ENCODE peak calls at places on chromosome 13, in seven cellular contexts. T is AG10803, B is spleen, O is right lobe of liver, E is cardiac muscle cell, W is WERI-Rb-1, Y is nephron progenitor cell. J is an unnamed sample.

GRCh38 chr13:93496985-93497673 is 270.5 kb downstream of the GPC6 start:
- DNase-seq in T (no peak), B (no peak), O (no peak), E (peak), W (peak), Y (no peak), J (no peak)

GRCh38 chr13:101730420-101731000 is 278.0 kb downstream of the ITGBL1 start:
- DNase-seq in T (no peak), B (no peak), O (no peak), E (no peak), W (no peak), Y (no peak), J (no peak)

GRCh38 chr13:108158746-108159145 is 56.6 kb downstream of the LIG4 start:
- DNase-seq in T (no peak), B (no peak), O (no peak), E (no peak), W (no peak), Y (no peak), J (no peak)

GRCh38 chr13:34721631-34722144 is 220.4 kb upstream of the NBEA start:
- DNase-seq in T (no peak), B (no peak), O (no peak), E (no peak), W (no peak), Y (no peak), J (no peak)

GRCh38 chr13:23707674-23708073 is 137.5 kb downstream of the TNFRSF19 start:
- DNase-seq in T (peak), B (no peak), O (no peak), E (no peak), W (peak), Y (no peak), J (no peak)

GRCh38 chr13:18944501-18945068 is 237.0 kb downstream of the TUBA3C start:
- DNase-seq in T (no peak), B (peak), O (peak), E (no peak), W (no peak), Y (no peak), J (peak)

GRCh38 chr13:51501592-51502205 is 48.9 kb upstream of the INTS6 start:
- DNase-seq in T (peak), B (no peak), O (no peak), E (no peak), W (no peak), Y (no peak), J (peak)

GRCh38 chr13:97194473-97194872 is 27.7 kb upstream of the MBNL2 start:
- DNase-seq in T (peak), B (no peak), O (no peak), E (no peak), W (no peak), Y (no peak), J (no peak)

GRCh38 chr13:84823528-84823927 is 941.3 kb upstream of the SLITRK1 start:
- DNase-seq in T (no peak), B (no peak), O (no peak), E (no peak), W (no peak), Y (no peak), J (no peak)

GRCh38 chr13:87872813-87873212 is 201.6 kb downstream of the SLITRK5 start:
- DNase-seq in T (no peak), B (no peak), O (no peak), E (no peak), W (no peak), Y (no peak), J (no peak)

GRCh38 chr13:75485286-75486062 is 3.5 kb upstream of the TBC1D4 start:
- DNase-seq in T (peak), B (no peak), O (no peak), E (no peak), W (no peak), Y (no peak), J (no peak)

GRCh38 chr13:30932481-30933333 is at the start of gene TEX26:
- DNase-seq in T (no peak), B (no peak), O (no peak), E (peak), W (no peak), Y (peak), J (no peak)

GRCh38 chr13:51760592-51760991 is 43.4 kb downstream of the DHRS12 start:
- DNase-seq in T (no peak), B (no peak), O (no peak), E (no peak), W (peak), Y (no peak), J (no peak)

GRCh38 chr13:99322297-99323103 is 15.3 kb upstream of the GPR183 start:
- DNase-seq in T (peak), B (no peak), O (no peak), E (no peak), W (no peak), Y (no peak), J (peak)

GRCh38 chr13:74870865-74871264 is 611.1 kb downstream of the TBC1D4 start:
- DNase-seq in T (no peak), B (no peak), O (no peak), E (no peak), W (no peak), Y (no peak), J (no peak)

GRCh38 chr13:42969558-42970172 is 22.4 kb downstream of the EPSTI1 start:
- DNase-seq in T (peak), B (peak), O (peak), E (peak), W (peak), Y (peak), J (peak)

GRCh38 chr13:36712290-36712689 is 38.5 kb downstream of the SERTM1 start:
- DNase-seq in T (no peak), B (no peak), O (no peak), E (no peak), W (no peak), Y (no peak), J (no peak)

GRCh38 chr13:75870397-75870801 is 234.3 kb downstream of the LMO7 start:
- DNase-seq in T (peak), B (no peak), O (no peak), E (peak), W (no peak), Y (no peak), J (peak)

GRCh38 chr13:109272595-109273325 is 513.6 kb downstream of the IRS2 start:
- DNase-seq in T (no peak), B (no peak), O (no peak), E (no peak), W (no peak), Y (no peak), J (no peak)

GRCh38 chr13:99151516-99151915 is 49.1 kb upstream of the UBAC2 start:
- DNase-seq in T (peak), B (no peak), O (no peak), E (no peak), W (no peak), Y (no peak), J (no peak)

GRCh38 chr13:33369073-33369472 is 83.5 kb upstream of the STARD13 start:
- DNase-seq in T (no peak), B (no peak), O (no peak), E (no peak), W (no peak), Y (no peak), J (no peak)

GRCh38 chr13:25171517-25172302 is at the start of gene AMER2:
- DNase-seq in T (peak), B (no peak), O (peak), E (peak), W (peak), Y (peak), J (peak)

GRCh38 chr13:33728271-33729037 is 89.5 kb upstream of the RFC3 start:
- DNase-seq in T (peak), B (no peak), O (no peak), E (no peak), W (no peak), Y (no peak), J (peak)

GRCh38 chr13:114285166-114285808 is 3.9 kb downstream of the UPF3A start:
- DNase-seq in T (peak), B (peak), O (no peak), E (no peak), W (no peak), Y (no peak), J (no peak)

GRCh38 chr13:92224052-92224821 is 825.8 kb downstream of the GPC5 start:
- DNase-seq in T (peak), B (no peak), O (no peak), E (no peak), W (no peak), Y (no peak), J (no peak)

GRCh38 chr13:102373221-102373620 is 28.6 kb downstream of the FGF14 start:
- DNase-seq in T (no peak), B (no peak), O (no peak), E (no peak), W (no peak), Y (no peak), J (no peak)

GRCh38 chr13:113457510-113457909 is 4.2 kb upstream of the ADPRHL1 start:
- DNase-seq in T (no peak), B (no peak), O (no peak), E (no peak), W (peak), Y (no peak), J (no peak)

GRCh38 chr13:79401259-79402071 is 4.6 kb downstream of the RBM26 start:
- DNase-seq in T (no peak), B (no peak), O (no peak), E (no peak), W (no peak), Y (no peak), J (no peak)

GRCh38 chr13:62337109-62337880 is 921.6 kb upstream of the PCDH20 start:
- DNase-seq in T (no peak), B (no peak), O (no peak), E (no peak), W (no peak), Y (peak), J (no peak)

DNA sequence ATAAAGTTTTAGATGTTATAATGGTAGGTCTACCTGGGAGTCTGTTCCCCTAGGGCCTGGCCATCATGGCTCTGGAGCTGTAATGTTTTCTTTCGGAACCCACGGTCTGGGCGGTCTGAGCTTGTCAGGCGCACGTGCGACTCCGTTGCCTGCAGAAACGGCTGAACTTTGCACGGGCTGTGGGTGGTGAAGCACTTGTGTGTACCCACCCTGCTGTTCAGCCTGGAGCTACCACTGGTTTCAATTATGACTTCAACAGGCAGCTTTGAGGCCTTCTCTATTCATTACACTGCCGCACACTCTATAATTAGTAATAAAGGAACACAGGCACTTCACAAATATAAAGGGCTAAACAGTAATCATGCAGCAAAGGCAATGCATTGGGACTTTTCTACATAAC is 6.0 kb downstream of the PCDH8 start:
- DNase-seq in T (no peak), B (no peak), O (no peak), E (no peak), W (no peak), Y (no peak), J (no peak)
- TF ChIP-seq CTCF in T (no peak), B (no peak), O (no peak), E (no peak), W (no peak), Y (no peak), J (no peak)

DNA sequence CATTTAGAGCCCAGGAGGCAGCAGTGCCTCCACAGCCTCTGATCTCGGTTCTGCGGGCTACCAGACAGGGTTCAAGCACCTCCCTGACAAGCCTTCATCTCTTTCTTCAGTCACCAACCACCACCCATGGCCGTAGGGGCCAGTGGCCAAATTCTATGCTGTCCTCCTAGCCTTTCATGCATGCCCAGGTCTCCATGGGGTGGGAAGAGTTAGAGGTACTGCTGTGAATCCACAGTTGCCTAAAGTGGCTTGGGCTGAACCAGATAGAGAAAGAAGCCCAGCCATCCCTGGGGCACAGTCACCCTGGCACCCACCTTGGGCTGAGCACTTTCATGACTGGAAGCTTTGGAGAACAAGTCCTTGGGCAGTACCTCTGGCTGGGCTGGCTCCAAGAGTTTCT is 97.4 kb downstream of the ZDHHC20 start:
- DNase-seq in T (no peak), B (no peak), O (no peak), E (no peak), W (no peak), Y (no peak), J (no peak)
- TF ChIP-seq CTCF in T (no peak), B (no peak), O (no peak), E (no peak), W (no peak), Y (no peak), J (no peak)

GRCh38 chr13:111346281-111346680 is 25.8 kb downstream of the TEX29 start:
- DNase-seq in T (no peak), B (no peak), O (no peak), E (no peak), W (no peak), Y (no peak), J (no peak)

GRCh38 chr13:111345682-111346081 is 25.2 kb downstream of the TEX29 start:
- DNase-seq in T (no peak), B (no peak), O (no peak), E (no peak), W (no peak), Y (no peak), J (no peak)

GRCh38 chr13:111342716-111343115 is 22.3 kb downstream of the TEX29 start:
- DNase-seq in T (no peak), B (no peak), O (no peak), E (no peak), W (no peak), Y (no peak), J (no peak)

GRCh38 chr13:111343186-111343805 is 22.9 kb downstream of the TEX29 start:
- DNase-seq in T (no peak), B (no peak), O (no peak), E (no peak), W (no peak), Y (no peak), J (no peak)

DNA sequence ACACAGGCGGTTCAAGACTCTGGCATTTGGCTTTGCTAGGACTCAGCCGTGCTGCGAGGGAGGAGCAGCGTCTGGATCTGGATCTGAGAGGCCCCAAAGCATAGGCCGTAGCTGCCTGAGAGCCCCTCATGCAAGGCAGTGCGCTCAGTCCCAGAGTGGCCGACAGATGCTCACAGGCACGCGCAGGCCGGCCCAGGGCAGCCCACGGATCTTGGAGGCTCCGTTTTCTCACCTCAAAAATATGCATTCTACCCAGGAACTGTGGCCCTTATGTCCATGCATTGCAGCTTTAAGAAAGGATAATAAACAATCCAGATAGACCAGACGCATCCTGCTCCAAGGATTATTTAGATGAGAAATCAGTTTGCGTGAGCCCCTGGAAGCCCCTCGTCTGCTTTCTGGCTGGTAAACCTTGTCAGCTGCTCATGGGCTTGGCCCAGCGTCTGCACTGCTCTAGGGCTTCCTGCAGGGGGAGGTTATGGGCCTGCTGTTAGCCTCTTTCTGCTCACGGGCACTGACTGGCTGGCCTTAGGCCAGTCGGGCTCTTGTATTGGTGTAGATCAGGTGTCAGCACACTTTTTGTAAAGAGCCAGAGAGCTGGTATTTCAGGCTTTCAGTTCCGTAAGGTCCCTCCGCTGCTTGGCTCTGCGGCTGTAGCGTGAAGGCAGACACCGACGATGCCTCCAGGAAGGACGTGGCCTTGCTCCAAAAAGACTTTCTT is 24.2 kb downstream of the TEX29 start:
- DNase-seq in T (peak), B (no peak), O (no peak), E (peak), W (peak), Y (peak), J (no peak)
- TF ChIP-seq CTCF in T (peak), B (no peak), O (no peak), E (peak), W (peak), Y (peak), J (no peak)

DNA sequence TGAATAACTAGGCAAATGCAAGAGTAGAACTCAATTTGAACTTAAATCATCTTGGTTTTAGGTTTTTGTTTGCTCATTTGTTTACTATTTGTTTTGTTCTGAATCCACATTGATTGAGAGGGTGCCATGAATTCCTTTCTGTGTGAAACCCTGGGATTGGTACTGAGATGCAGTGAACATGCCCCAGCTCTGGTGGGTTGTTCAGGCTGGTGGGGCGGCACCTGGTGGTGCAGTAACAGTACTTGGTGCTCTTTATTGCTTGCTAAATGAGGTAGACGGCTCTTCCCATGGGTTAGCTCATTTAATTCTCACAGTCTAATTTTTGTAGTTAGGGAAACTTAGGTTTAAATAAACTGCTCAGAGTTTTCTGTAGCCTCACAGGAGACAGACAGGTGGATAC is 48.4 kb downstream of the WASF3 start:
- DNase-seq in T (no peak), B (no peak), O (peak), E (no peak), W (peak), Y (no peak), J (no peak)
- TF ChIP-seq CTCF in T (no peak), B (no peak), O (peak), E (no peak), W (peak), Y (no peak), J (no peak)

DNA sequence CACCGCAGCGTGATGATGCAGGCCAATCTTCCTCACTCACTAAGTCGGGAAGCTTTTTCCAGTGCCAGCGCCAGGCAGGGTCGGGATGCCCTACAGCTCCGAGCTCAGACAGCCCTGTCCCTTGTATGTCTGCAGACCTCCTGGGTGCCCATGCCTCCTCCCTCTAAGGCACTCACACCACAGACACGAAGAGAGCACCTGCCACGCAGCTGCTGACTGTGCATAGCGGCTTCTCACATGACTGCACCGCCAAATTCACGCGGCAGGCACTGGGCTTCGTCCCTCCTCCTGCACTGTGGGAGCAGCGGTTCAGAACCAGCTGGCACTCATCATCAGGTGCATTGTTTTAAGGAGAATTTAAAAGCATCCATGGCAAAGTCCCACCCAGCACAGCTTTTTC is 88.1 kb downstream of the SLC7A1 start:
- DNase-seq in T (peak), B (peak), O (no peak), E (no peak), W (no peak), Y (no peak), J (no peak)
- TF ChIP-seq CTCF in T (no peak), B (no peak), O (no peak), E (no peak), W (no peak), Y (no peak), J (no peak)

J was measured in GM10248.